ENCODE peak calls at places on chromosome 18, in seven cellular contexts. D, A, G, M, T, P and N are unnamed samples.

GRCh38 chr18:5142859-5143258 is 54.2 kb downstream of the AKAIN1 start:
- DNase-seq in M (no peak), T (no peak), A (no peak), D (no peak), P (no peak), G (no peak), N (no peak)

GRCh38 chr18:8045160-8045885 is 478.2 kb downstream of the PTPRM start:
- DNase-seq in T (no peak), D (no peak), M (no peak), P (no peak), A (no peak), G (no peak), N (no peak)

GRCh38 chr18:61569176-61569892 is 236.1 kb downstream of the CDH20 start:
- DNase-seq in A (no peak), P (no peak), G (peak), D (peak), T (no peak), M (no peak), N (no peak)

GRCh38 chr18:21179590-21180220 is 62.3 kb upstream of the GREB1L start:
- DNase-seq in A (peak), P (no peak), T (peak), G (peak), D (peak), M (no peak), N (peak)

GRCh38 chr18:40866013-40866644 is 1088.9 kb upstream of the PIK3C3 start:
- DNase-seq in D (peak), M (no peak), T (no peak), G (no peak), P (no peak), A (no peak), N (no peak)

GRCh38 chr18:31486165-31486564 is 11.8 kb upstream of the DSG2 start:
- DNase-seq in G (no peak), T (peak), A (no peak), M (no peak), D (peak), P (no peak), N (no peak)

GRCh38 chr18:22342625-22343024 is 75.1 kb downstream of the CTAGE1 start:
- DNase-seq in P (peak), M (no peak), G (no peak), D (peak), A (no peak), T (peak), N (no peak)

GRCh38 chr18:38256366-38256765 is 690.8 kb upstream of the CELF4 start:
- DNase-seq in T (no peak), D (peak), A (no peak), M (no peak), G (no peak), P (no peak), N (no peak)

GRCh38 chr18:111292-112014 is 46.9 kb upstream of the USP14 start:
- DNase-seq in G (no peak), A (peak), T (peak), P (peak), D (peak), M (no peak), N (no peak)

GRCh38 chr18:60892855-60893254 is 440.4 kb upstream of the CDH20 start:
- DNase-seq in P (no peak), G (no peak), M (no peak), D (peak), T (no peak), A (no peak), N (no peak)

GRCh38 chr18:27712066-27712465 is 464.9 kb downstream of the CDH2 start:
- DNase-seq in M (no peak), T (no peak), P (no peak), D (no peak), G (no peak), A (no peak), N (no peak)

GRCh38 chr18:11219571-11219970 is 70.2 kb upstream of the PIEZO2 start:
- DNase-seq in T (no peak), M (no peak), G (no peak), A (no peak), P (no peak), D (no peak), N (no peak)

GRCh38 chr18:43159091-43159490 is 43.6 kb upstream of the RIT2 start:
- DNase-seq in T (no peak), M (no peak), D (no peak), A (no peak), P (no peak), G (no peak), N (peak)

GRCh38 chr18:27599202-27599829 is 414.2 kb upstream of the CHST9 start:
- DNase-seq in M (no peak), D (peak), A (peak), T (peak), G (no peak), P (no peak), N (no peak)

GRCh38 chr18:10149768-10150556 is 236.1 kb downstream of the VAPA start:
- DNase-seq in P (no peak), G (no peak), A (no peak), D (no peak), M (no peak), T (no peak), N (no peak)

GRCh38 chr18:7668392-7668791 is 101.3 kb downstream of the PTPRM start:
- DNase-seq in A (no peak), T (no peak), M (no peak), G (no peak), D (no peak), P (no peak), N (no peak)

GRCh38 chr18:62751341-62751821 is 36.0 kb downstream of the PHLPP1 start:
- DNase-seq in M (no peak), A (no peak), P (no peak), D (no peak), G (no peak), T (no peak), N (peak)

GRCh38 chr18:32707586-32707985 is 65.2 kb downstream of the KLHL14 start:
- DNase-seq in T (no peak), P (no peak), A (no peak), D (no peak), M (no peak), G (no peak), N (no peak)

GRCh38 chr18:8367217-8367988 is 241.8 kb upstream of the RAB12 start:
- DNase-seq in D (no peak), T (peak), G (no peak), M (no peak), A (peak), P (peak), N (peak)

GRCh38 chr18:43507842-43508481 is 230.7 kb upstream of the SYT4 start:
- DNase-seq in A (no peak), P (no peak), G (no peak), T (no peak), M (no peak), D (no peak), N (no peak)

GRCh38 chr18:6731197-6731596 is 1.7 kb downstream of the ARHGAP28 start:
- DNase-seq in P (no peak), D (peak), T (no peak), M (no peak), G (peak), A (no peak), N (no peak)

GRCh38 chr18:34875150-34875549 is 165.1 kb downstream of the DTNA start:
- DNase-seq in M (no peak), P (no peak), G (no peak), T (no peak), A (no peak), D (no peak), N (no peak)

GRCh38 chr18:905307-905947 is 756 bp downstream of the ADCYAP1 start:
- DNase-seq in D (no peak), M (no peak), G (no peak), A (no peak), T (peak), P (no peak), N (no peak)

GRCh38 chr18:11154369-11154982 is 5.1 kb upstream of the PIEZO2 start:
- DNase-seq in P (no peak), D (peak), T (peak), G (peak), A (peak), M (no peak), N (no peak)

GRCh38 chr18:35971661-35972196 is 750 bp upstream of the RMP24 start:
- DNase-seq in G (no peak), T (no peak), D (no peak), A (no peak), M (no peak), P (no peak), N (no peak)

GRCh38 chr18:63157293-63158011 is 162.1 kb downstream of the BCL2 start:
- DNase-seq in G (no peak), T (no peak), D (no peak), A (peak), M (no peak), P (no peak), N (no peak)

GRCh38 chr18:35122586-35123224 is 81.5 kb downstream of the MAPRE2 start:
- DNase-seq in M (no peak), G (no peak), T (peak), D (no peak), P (no peak), A (peak), N (peak)

GRCh38 chr18:2961828-2962227 is 51.1 kb downstream of the LPIN2 start:
- DNase-seq in P (no peak), D (no peak), A (peak), M (no peak), G (no peak), T (peak), N (no peak)

GRCh38 chr18:2963048-2963447 is 49.9 kb downstream of the LPIN2 start:
- DNase-seq in A (peak), M (no peak), G (no peak), P (peak), T (no peak), D (no peak), N (no peak)

GRCh38 chr18:2958819-2959298 is 54.1 kb downstream of the LPIN2 start:
- DNase-seq in D (no peak), A (peak), T (no peak), G (no peak), P (no peak), M (no peak), N (no peak)

GRCh38 chr18:2959341-2959740 is 53.6 kb downstream of the LPIN2 start:
- DNase-seq in A (no peak), G (no peak), D (no peak), M (no peak), P (no peak), T (no peak), N (no peak)

DNA sequence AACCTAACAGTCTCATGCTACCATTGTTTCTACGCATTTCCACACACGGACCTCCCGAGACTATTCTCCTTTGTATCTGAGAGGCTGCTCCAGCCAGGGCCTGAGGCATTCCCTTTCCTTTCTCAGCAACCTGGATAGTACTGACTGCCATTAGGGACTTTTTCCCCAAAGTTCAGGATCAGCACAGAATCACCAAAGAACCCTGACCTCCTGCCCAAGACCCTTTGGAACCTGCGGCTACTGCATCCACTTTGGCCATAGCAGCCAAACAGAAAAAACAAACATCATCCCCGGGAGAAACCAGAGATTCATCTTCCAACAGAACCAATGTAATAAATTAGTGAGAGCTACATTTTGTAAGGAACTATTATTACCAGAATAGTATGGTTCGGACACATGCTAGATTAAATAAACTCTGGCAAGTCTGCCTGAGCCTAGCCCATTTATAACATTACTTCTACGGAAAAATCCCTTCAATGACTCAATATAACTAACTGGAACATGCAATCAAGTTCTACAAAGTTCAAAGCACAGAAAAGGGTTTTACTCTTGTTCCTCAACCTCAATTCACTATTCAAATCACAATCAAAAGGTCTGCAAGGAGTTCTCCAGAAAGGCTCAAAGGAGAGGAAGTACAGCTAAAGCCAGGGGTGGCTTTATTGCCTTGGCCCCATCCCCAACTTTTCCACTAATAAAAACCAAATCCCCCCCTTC is 51.8 kb downstream of the LPIN2 start:
- DNase-seq in A (no peak), T (no peak), M (no peak), P (no peak), D (no peak), G (no peak), N (no peak)
- H3K27ac ChIP-seq in A (peak), T (peak), M (peak), P (peak), D (no peak), G (no peak), N (peak)

GRCh38 chr18:13276530-13277520 is 58.3 kb downstream of the LDLRAD4 start:
- DNase-seq in P (no peak), D (no peak), T (no peak), M (no peak), A (peak), G (no peak), N (no peak)
- H3K27ac ChIP-seq in P (peak), D (no peak), T (no peak), M (no peak), A (peak), G (no peak), N (peak)

GRCh38 chr18:24270937-24271380 is 126.7 kb downstream of the OSBPL1A start:
- DNase-seq in T (no peak), G (no peak), M (no peak), P (no peak), A (no peak), D (peak), N (no peak)

GRCh38 chr18:24270358-24270936 is 127.2 kb downstream of the OSBPL1A start:
- DNase-seq in M (no peak), T (no peak), A (no peak), P (no peak), D (no peak), G (no peak), N (no peak)

GRCh38 chr18:24273596-24273995 is 124.0 kb downstream of the OSBPL1A start:
- DNase-seq in T (no peak), M (no peak), A (no peak), G (no peak), P (no peak), D (peak), N (no peak)

GRCh38 chr18:24268784-24269550 is 128.7 kb downstream of the OSBPL1A start:
- DNase-seq in P (no peak), M (no peak), D (peak), T (no peak), G (no peak), A (no peak), N (no peak)

GRCh38 chr18:24271381-24272331 is 126.0 kb downstream of the OSBPL1A start:
- DNase-seq in A (peak), M (no peak), P (no peak), T (peak), D (peak), G (no peak), N (no peak)
- H3K27ac ChIP-seq in A (no peak), M (peak), P (no peak), T (peak), D (peak), G (peak), N (peak)

GRCh38 chr18:47380153-47380552 is 128.7 kb upstream of the SKOR2 start:
- DNase-seq in T (no peak), A (no peak), D (no peak), G (no peak), P (no peak), M (no peak), N (no peak)
- H3K27ac ChIP-seq in T (no peak), A (no peak), D (no peak), G (no peak), P (no peak), M (no peak), N (no peak)

GRCh38 chr18:76494541-76495403 is at the start of gene ZNF516:
- DNase-seq in P (no peak), A (no peak), D (no peak), G (no peak), T (peak), M (no peak), N (no peak)
- H3K27ac ChIP-seq in P (peak), A (no peak), D (peak), G (peak), T (peak), M (peak), N (peak)

DNA sequence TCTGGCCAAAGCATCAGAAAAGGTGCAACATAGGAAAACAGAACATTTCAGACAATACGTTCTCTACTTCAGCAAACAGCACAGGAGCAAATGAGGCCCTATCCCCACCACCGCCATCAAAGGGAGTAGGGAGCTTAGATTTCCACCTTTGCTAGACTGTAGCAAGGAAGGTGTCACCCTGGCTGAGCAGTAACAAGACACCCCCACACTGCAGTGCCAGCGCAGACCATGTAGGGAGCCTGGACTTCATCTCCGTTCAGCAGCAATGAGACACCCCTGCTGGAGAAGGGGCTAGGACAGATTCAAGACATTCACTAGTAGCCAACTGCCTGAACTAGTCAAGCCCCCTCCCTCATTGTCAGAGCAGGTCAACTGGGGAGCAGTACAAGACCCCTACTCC is 160.1 kb upstream of the CBLN2 start:
- DNase-seq in G (no peak), P (no peak), D (no peak), T (peak), A (no peak), M (no peak), N (no peak)
- H3K27ac ChIP-seq in G (no peak), P (no peak), D (no peak), T (no peak), A (no peak), M (no peak), N (no peak)

GRCh38 chr18:26549103-26549485 is 741 bp upstream of the KCTD1 start:
- DNase-seq in D (peak), G (no peak), A (peak), T (peak), M (no peak), P (no peak), N (peak)
- H3K27ac ChIP-seq in D (peak), G (no peak), A (no peak), T (no peak), M (peak), P (no peak), N (peak)

GRCh38 chr18:80196528-80197320 is 50.6 kb downstream of the PARD6G start:
- DNase-seq in M (no peak), D (peak), A (no peak), P (no peak), G (no peak), T (no peak), N (no peak)
- H3K27ac ChIP-seq in M (no peak), D (no peak), A (no peak), P (no peak), G (no peak), T (no peak), N (no peak)

GRCh38 chr18:3250237-3251107 is 2.9 kb downstream of the MYL12A start:
- DNase-seq in G (no peak), T (no peak), M (no peak), P (no peak), A (peak), D (peak), N (no peak)

GRCh38 chr18:3251249-3251962 is 3.8 kb downstream of the MYL12A start:
- DNase-seq in G (no peak), D (no peak), M (no peak), A (no peak), T (no peak), P (no peak), N (no peak)

GRCh38 chr18:3251963-3252277 is 4.3 kb downstream of the MYL12A start:
- DNase-seq in G (no peak), A (no peak), D (no peak), M (no peak), T (no peak), P (no peak), N (no peak)

GRCh38 chr18:3254725-3255124 is 7.1 kb downstream of the MYL12A start:
- DNase-seq in D (no peak), T (no peak), P (no peak), A (no peak), G (no peak), M (no peak), N (no peak)

GRCh38 chr18:3252843-3253242 is 5.2 kb downstream of the MYL12A start:
- DNase-seq in P (no peak), T (no peak), A (no peak), G (no peak), D (no peak), M (no peak), N (no peak)
- H3K27ac ChIP-seq in P (peak), T (no peak), A (peak), G (no peak), D (no peak), M (no peak), N (no peak)

GRCh38 chr18:49608366-49608747 is 46.5 kb downstream of the LIPG start:
- DNase-seq in T (peak), G (no peak), M (no peak), A (no peak), P (no peak), D (no peak), N (no peak)
- H3K27ac ChIP-seq in T (no peak), G (no peak), M (no peak), A (no peak), P (no peak), D (peak), N (no peak)